ENCODE peak calls at places on chromosomes 5 and 9, in five cellular contexts. One of them, this sample, is unnamed.

GRCh38 chr9:116151966-116152381 is 1.6 kb upstream of the PAPPA start:
- DNase-seq in MCF 10A: peak; percentile 63
- DNase-seq in foreskin fibroblast: peak; percentile 86
- DNase-seq in PC-9: peak; percentile 25
- DNase-seq in HCT116: no peak
- DNase-seq in this sample: no peak

GRCh38 chr9:86321373-86321772 is 32.8 kb downstream of the TUT7 start:
- DNase-seq in MCF 10A: peak; percentile 65
- DNase-seq in foreskin fibroblast: peak; percentile 87
- DNase-seq in PC-9: peak; percentile 57
- DNase-seq in HCT116: no peak
- DNase-seq in this sample: no peak

GRCh38 chr5:110478899-110479298 is 247.6 kb downstream of the TMEM232 start:
- DNase-seq in MCF 10A: peak; percentile 63
- DNase-seq in foreskin fibroblast: peak; percentile 46
- DNase-seq in PC-9: no peak
- DNase-seq in HCT116: no peak
- DNase-seq in this sample: peak; percentile 70

GRCh38 chr5:176610430-176610763 is 441 bp upstream of the GPRIN1 start:
- DNase-seq in MCF 10A: no peak
- DNase-seq in foreskin fibroblast: no peak
- DNase-seq in PC-9: no peak
- DNase-seq in HCT116: no peak
- DNase-seq in this sample: no peak

GRCh38 chr9:135500525-135501260 is at the start of gene MRPS2:
- DNase-seq in MCF 10A: peak; percentile 82
- DNase-seq in foreskin fibroblast: peak; percentile 96
- DNase-seq in PC-9: peak; percentile 95
- DNase-seq in HCT116: peak; percentile 61
- DNase-seq in this sample: no peak

GRCh38 chr5:54520438-54520846 is 2.9 kb downstream of the SNX18 start:
- DNase-seq in MCF 10A: no peak
- DNase-seq in foreskin fibroblast: peak; percentile 52
- DNase-seq in PC-9: no peak
- DNase-seq in HCT116: no peak
- DNase-seq in this sample: no peak

GRCh38 chr9:115004535-115004934 is 74.1 kb upstream of the TNFSF8 start:
- DNase-seq in MCF 10A: no peak
- DNase-seq in foreskin fibroblast: no peak
- DNase-seq in PC-9: no peak
- DNase-seq in HCT116: no peak
- DNase-seq in this sample: no peak

GRCh38 chr9:93501406-93501805 is 48.0 kb upstream of the FAM120AOS start:
- DNase-seq in MCF 10A: no peak
- DNase-seq in foreskin fibroblast: no peak
- DNase-seq in PC-9: no peak
- DNase-seq in HCT116: no peak
- DNase-seq in this sample: no peak

GRCh38 chr5:114361724-114362196 is at the start of gene KCNN2:
- DNase-seq in MCF 10A: no peak
- DNase-seq in foreskin fibroblast: peak; percentile 91
- DNase-seq in PC-9: no peak
- DNase-seq in HCT116: no peak
- DNase-seq in this sample: peak; percentile 59

GRCh38 chr5:168120416-168121137 is 170.9 kb upstream of the WWC1 start:
- DNase-seq in MCF 10A: no peak
- DNase-seq in foreskin fibroblast: no peak
- DNase-seq in PC-9: no peak
- DNase-seq in HCT116: no peak
- DNase-seq in this sample: no peak

GRCh38 chr5:76114192-76114795 is 31.1 kb downstream of the SV2C start:
- DNase-seq in MCF 10A: no peak
- DNase-seq in foreskin fibroblast: no peak
- DNase-seq in PC-9: no peak
- DNase-seq in HCT116: no peak
- DNase-seq in this sample: no peak

GRCh38 chr9:131046581-131047202 is 37.7 kb downstream of the LAMC3 start:
- DNase-seq in MCF 10A: peak; percentile 69
- DNase-seq in foreskin fibroblast: peak; percentile 85
- DNase-seq in PC-9: peak; percentile 72
- DNase-seq in HCT116: peak; percentile 37
- DNase-seq in this sample: peak; percentile 1

GRCh38 chr5:9456435-9457042 is 89.3 kb downstream of the SEMA5A start:
- DNase-seq in MCF 10A: no peak
- DNase-seq in foreskin fibroblast: peak; percentile 95
- DNase-seq in PC-9: no peak
- DNase-seq in HCT116: no peak
- DNase-seq in this sample: peak; percentile 67

GRCh38 chr9:111456536-111456935 is 27.6 kb downstream of the ECPAS start:
- DNase-seq in MCF 10A: no peak
- DNase-seq in foreskin fibroblast: no peak
- DNase-seq in PC-9: no peak
- DNase-seq in HCT116: no peak
- DNase-seq in this sample: no peak

GRCh38 chr9:35568196-35568595 is 36.9 kb upstream of the TESK1 start:
- DNase-seq in MCF 10A: no peak
- DNase-seq in foreskin fibroblast: no peak
- DNase-seq in PC-9: no peak
- DNase-seq in HCT116: no peak
- DNase-seq in this sample: no peak

GRCh38 chr5:5293029-5293428 is 129.4 kb upstream of the ICE1 start:
- DNase-seq in MCF 10A: no peak
- DNase-seq in foreskin fibroblast: no peak
- DNase-seq in PC-9: no peak
- DNase-seq in HCT116: no peak
- DNase-seq in this sample: no peak

GRCh38 chr9:129737479-129738269 is 15.2 kb downstream of the PTGES start:
- DNase-seq in MCF 10A: peak; percentile 84
- DNase-seq in foreskin fibroblast: peak; percentile 87
- DNase-seq in PC-9: peak; percentile 87
- DNase-seq in HCT116: peak; percentile 51
- DNase-seq in this sample: no peak

GRCh38 chr5:149693482-149693881 is 36.6 kb upstream of the PPARGC1B start:
- DNase-seq in MCF 10A: no peak
- DNase-seq in foreskin fibroblast: no peak
- DNase-seq in PC-9: no peak
- DNase-seq in HCT116: no peak
- DNase-seq in this sample: no peak

GRCh38 chr9:11241779-11242178 is 629.0 kb upstream of the PTPRD start:
- DNase-seq in MCF 10A: no peak
- DNase-seq in foreskin fibroblast: no peak
- DNase-seq in PC-9: no peak
- DNase-seq in HCT116: no peak
- DNase-seq in this sample: no peak

GRCh38 chr9:118596374-118597015 is 772.7 kb downstream of the BRINP1 start:
- DNase-seq in MCF 10A: no peak
- DNase-seq in foreskin fibroblast: no peak
- DNase-seq in PC-9: no peak
- DNase-seq in HCT116: no peak
- DNase-seq in this sample: no peak

GRCh38 chr9:136792321-136793062 is 1.3 kb downstream of the TMEM141 start:
- DNase-seq in MCF 10A: no peak
- DNase-seq in foreskin fibroblast: no peak
- DNase-seq in PC-9: no peak
- DNase-seq in HCT116: no peak
- DNase-seq in this sample: no peak

GRCh38 chr5:39532511-39532910 is 107.7 kb upstream of the DAB2 start:
- DNase-seq in MCF 10A: no peak
- DNase-seq in foreskin fibroblast: no peak
- DNase-seq in PC-9: no peak
- DNase-seq in HCT116: no peak
- DNase-seq in this sample: no peak

GRCh38 chr9:15834541-15834940 is 281.7 kb downstream of the CCDC171 start:
- DNase-seq in MCF 10A: peak; percentile 33
- DNase-seq in foreskin fibroblast: peak; percentile 5
- DNase-seq in PC-9: no peak
- DNase-seq in HCT116: no peak
- DNase-seq in this sample: no peak

GRCh38 chr5:82334085-82334680 is 56.0 kb upstream of the RPS23 start:
- DNase-seq in MCF 10A: no peak
- DNase-seq in foreskin fibroblast: no peak
- DNase-seq in PC-9: no peak
- DNase-seq in HCT116: no peak
- DNase-seq in this sample: no peak

GRCh38 chr9:109451311-109452025 is 46.6 kb downstream of the PTPN3 start:
- DNase-seq in MCF 10A: no peak
- DNase-seq in foreskin fibroblast: no peak
- DNase-seq in PC-9: no peak
- DNase-seq in HCT116: no peak
- DNase-seq in this sample: no peak
- TF ChIP-seq CTCF in MCF 10A: no peak
- TF ChIP-seq CTCF in foreskin fibroblast: no peak
- TF ChIP-seq CTCF in PC-9: no peak
- TF ChIP-seq CTCF in HCT116: peak; percentile 36
- TF ChIP-seq CTCF in this sample: no peak

GRCh38 chr9:121660876-121661275 is 9.4 kb downstream of the DAB2IP start:
- DNase-seq in MCF 10A: no peak
- DNase-seq in foreskin fibroblast: no peak
- DNase-seq in PC-9: no peak
- DNase-seq in HCT116: no peak
- DNase-seq in this sample: no peak

GRCh38 chr9:121656941-121657340 is 5.5 kb downstream of the DAB2IP start:
- DNase-seq in MCF 10A: no peak
- DNase-seq in foreskin fibroblast: no peak
- DNase-seq in PC-9: no peak
- DNase-seq in HCT116: no peak
- DNase-seq in this sample: no peak

GRCh38 chr9:121658166-121658565 is 6.7 kb downstream of the DAB2IP start:
- DNase-seq in MCF 10A: no peak
- DNase-seq in foreskin fibroblast: no peak
- DNase-seq in PC-9: no peak
- DNase-seq in HCT116: no peak
- DNase-seq in this sample: no peak

GRCh38 chr9:121660367-121660766 is 8.9 kb downstream of the DAB2IP start:
- DNase-seq in MCF 10A: no peak
- DNase-seq in foreskin fibroblast: no peak
- DNase-seq in PC-9: no peak
- DNase-seq in HCT116: no peak
- DNase-seq in this sample: no peak

DNA sequence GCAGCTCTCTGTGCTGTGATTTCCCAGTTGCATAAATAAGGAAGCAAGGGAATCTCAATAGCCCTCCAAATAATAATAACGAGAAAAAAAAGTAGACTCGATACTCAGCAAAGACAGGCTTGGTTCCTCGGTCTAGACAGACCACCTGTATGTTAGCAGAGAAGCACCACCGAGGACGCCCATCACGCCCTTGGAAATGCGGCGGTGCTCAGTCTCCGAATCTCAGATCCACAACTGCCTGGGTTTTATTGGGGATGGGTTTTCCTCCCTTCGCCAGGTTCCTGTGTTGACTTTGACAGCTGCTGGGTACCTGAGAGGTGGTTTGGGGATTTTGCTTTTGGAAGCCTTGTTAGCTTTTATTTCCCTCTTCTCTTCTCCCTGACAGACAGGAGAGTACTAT is 7.2 kb downstream of the DAB2IP start:
- DNase-seq in MCF 10A: no peak
- DNase-seq in foreskin fibroblast: no peak
- DNase-seq in PC-9: no peak
- DNase-seq in HCT116: no peak
- DNase-seq in this sample: no peak
- TF ChIP-seq CTCF in MCF 10A: no peak
- TF ChIP-seq CTCF in foreskin fibroblast: no peak
- TF ChIP-seq CTCF in PC-9: no peak
- TF ChIP-seq CTCF in HCT116: no peak
- TF ChIP-seq CTCF in this sample: no peak

DNA sequence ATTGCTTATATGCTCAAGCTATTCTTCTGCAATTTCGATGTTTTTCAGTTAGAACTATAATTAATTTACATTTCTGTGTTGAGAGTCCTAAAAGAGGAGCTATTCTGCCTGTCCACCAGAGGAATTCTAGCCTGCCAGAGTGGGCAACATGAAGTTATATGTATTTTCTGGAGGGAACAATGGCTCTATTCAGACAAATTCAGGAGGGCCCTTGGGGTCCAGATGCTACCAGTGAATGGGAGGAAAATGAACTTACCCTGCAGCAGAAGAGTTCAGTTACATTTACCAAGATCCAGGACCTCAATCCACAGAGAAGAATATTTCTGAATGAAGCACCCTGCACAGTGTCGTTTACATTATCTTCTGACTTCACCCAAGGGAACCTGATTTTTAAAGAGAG is 80.7 kb downstream of the ITGA1 start:
- DNase-seq in MCF 10A: no peak
- DNase-seq in foreskin fibroblast: no peak
- DNase-seq in PC-9: no peak
- DNase-seq in HCT116: no peak
- DNase-seq in this sample: no peak
- TF ChIP-seq CTCF in MCF 10A: no peak
- TF ChIP-seq CTCF in foreskin fibroblast: no peak
- TF ChIP-seq CTCF in PC-9: no peak
- TF ChIP-seq CTCF in HCT116: no peak
- TF ChIP-seq CTCF in this sample: no peak

GRCh38 chr5:141084487-141084989 is 9.9 kb upstream of the PCDHB2 start:
- DNase-seq in MCF 10A: peak; percentile 49
- DNase-seq in foreskin fibroblast: peak; percentile 34
- DNase-seq in PC-9: peak; percentile 62
- DNase-seq in HCT116: no peak
- DNase-seq in this sample: peak; percentile 5
- TF ChIP-seq CTCF in MCF 10A: peak; percentile 59
- TF ChIP-seq CTCF in foreskin fibroblast: peak; percentile 51
- TF ChIP-seq CTCF in PC-9: peak; percentile 63
- TF ChIP-seq CTCF in HCT116: peak; percentile 25
- TF ChIP-seq CTCF in this sample: peak; percentile 26

GRCh38 chr9:83536332-83536731 is 1.9 kb downstream of the FRMD3 start:
- DNase-seq in MCF 10A: no peak
- DNase-seq in foreskin fibroblast: peak; percentile 34
- DNase-seq in PC-9: no peak
- DNase-seq in HCT116: no peak
- DNase-seq in this sample: no peak

GRCh38 chr9:83535736-83536135 is 2.5 kb downstream of the FRMD3 start:
- DNase-seq in MCF 10A: no peak
- DNase-seq in foreskin fibroblast: no peak
- DNase-seq in PC-9: no peak
- DNase-seq in HCT116: no peak
- DNase-seq in this sample: no peak

GRCh38 chr9:83537331-83538171 is 650 bp downstream of the FRMD3 start:
- DNase-seq in MCF 10A: no peak
- DNase-seq in foreskin fibroblast: peak; percentile 64
- DNase-seq in PC-9: no peak
- DNase-seq in HCT116: no peak
- DNase-seq in this sample: no peak

GRCh38 chr9:83538172-83538889 is at the start of gene FRMD3:
- DNase-seq in MCF 10A: peak; percentile 53
- DNase-seq in foreskin fibroblast: peak; percentile 90
- DNase-seq in PC-9: peak; percentile 88
- DNase-seq in HCT116: peak; percentile 43
- DNase-seq in this sample: peak; percentile 21

GRCh38 chr9:83538890-83539238 is 663 bp upstream of the FRMD3 start:
- DNase-seq in MCF 10A: no peak
- DNase-seq in foreskin fibroblast: no peak
- DNase-seq in PC-9: no peak
- DNase-seq in HCT116: no peak
- DNase-seq in this sample: no peak
- TF ChIP-seq CTCF in MCF 10A: no peak
- TF ChIP-seq CTCF in foreskin fibroblast: no peak
- TF ChIP-seq CTCF in PC-9: peak; percentile 52
- TF ChIP-seq CTCF in HCT116: no peak
- TF ChIP-seq CTCF in this sample: no peak

GRCh38 chr9:21491742-21492141 is 9.6 kb upstream of the IFNE start:
- DNase-seq in MCF 10A: no peak
- DNase-seq in foreskin fibroblast: peak; percentile 32
- DNase-seq in PC-9: no peak
- DNase-seq in HCT116: no peak
- DNase-seq in this sample: no peak
- TF ChIP-seq CTCF in MCF 10A: no peak
- TF ChIP-seq CTCF in foreskin fibroblast: peak; percentile 10
- TF ChIP-seq CTCF in PC-9: no peak
- TF ChIP-seq CTCF in HCT116: peak; percentile 27
- TF ChIP-seq CTCF in this sample: no peak

GRCh38 chr5:13831236-13831810 is 113.2 kb downstream of the DNAH5 start:
- DNase-seq in MCF 10A: peak; percentile 36
- DNase-seq in foreskin fibroblast: no peak
- DNase-seq in PC-9: no peak
- DNase-seq in HCT116: no peak
- DNase-seq in this sample: peak; percentile 9
- TF ChIP-seq CTCF in MCF 10A: peak; percentile 18
- TF ChIP-seq CTCF in foreskin fibroblast: no peak
- TF ChIP-seq CTCF in PC-9: peak; percentile 47
- TF ChIP-seq CTCF in HCT116: peak; percentile 16
- TF ChIP-seq CTCF in this sample: peak; percentile 13

This sample was measured in kidney epithelial cell.